ENCODE peak calls at places on chromosomes 5 and 9, in eight cellular contexts. A is hepatocyte, H is GM23248, N is OCI-LY7, S is GM23338, C is PC-3, Z is HCT116, O is MM.1S. L is an unnamed sample.

GRCh38 chr9:93143830-93144530 is 9.9 kb upstream of the NINJ1 start:
- DNase-seq in A (no peak), H (peak), N (peak), S (no peak), C (no peak), Z (no peak), O (peak), L (no peak)

GRCh38 chr5:93673555-93673954 is 67.8 kb downstream of the POU5F2 start:
- DNase-seq in A (no peak), H (no peak), N (no peak), S (no peak), C (no peak), Z (no peak), O (no peak), L (no peak)

GRCh38 chr9:4299006-4299795 is 667 bp downstream of the GLIS3 start:
- DNase-seq in A (peak), H (peak), N (no peak), S (peak), C (peak), Z (no peak), O (peak), L (peak)

GRCh38 chr9:100267211-100267610 is 85.5 kb downstream of the TEX10 start:
- DNase-seq in A (no peak), H (no peak), N (no peak), S (no peak), C (no peak), Z (no peak), O (no peak), L (no peak)

GRCh38 chr9:110135858-110136257 is 72.1 kb downstream of the C9orf152 start:
- DNase-seq in A (no peak), H (peak), N (no peak), S (no peak), C (peak), Z (no peak), O (no peak), L (no peak)

GRCh38 chr5:131563434-131564228 is 71.4 kb downstream of the RAPGEF6 start:
- DNase-seq in A (no peak), H (no peak), N (no peak), S (peak), C (no peak), Z (no peak), O (no peak), L (peak)

GRCh38 chr5:164475339-164475977 is 970.0 kb downstream of the MAT2B start:
- DNase-seq in A (peak), H (peak), N (peak), S (peak), C (peak), Z (no peak), O (peak), L (peak)

GRCh38 chr5:19988447-19988846 is 447 bp upstream of the CDH18 start:
- DNase-seq in A (no peak), H (no peak), N (no peak), S (no peak), C (no peak), Z (no peak), O (no peak), L (no peak)

GRCh38 chr5:35884125-35884788 is 27.6 kb downstream of the IL7R start:
- DNase-seq in A (no peak), H (peak), N (peak), S (no peak), C (peak), Z (no peak), O (peak), L (no peak)

GRCh38 chr9:126397056-126397455 is 70.4 kb downstream of the MVB12B start:
- DNase-seq in A (no peak), H (no peak), N (peak), S (no peak), C (no peak), Z (no peak), O (peak), L (no peak)

GRCh38 chr5:149878371-149878770 is 66.2 kb downstream of the PDE6A start:
- DNase-seq in A (no peak), H (no peak), N (no peak), S (no peak), C (no peak), Z (no peak), O (no peak), L (no peak)

GRCh38 chr9:111197251-111197650 is 132.8 kb downstream of the OR2K2 start:
- DNase-seq in A (no peak), H (no peak), N (no peak), S (no peak), C (no peak), Z (no peak), O (no peak), L (no peak)

GRCh38 chr9:111190352-111190751 is 139.7 kb downstream of the OR2K2 start:
- DNase-seq in A (no peak), H (no peak), N (no peak), S (no peak), C (no peak), Z (no peak), O (no peak), L (no peak)

GRCh38 chr9:111198936-111199335 is 131.1 kb downstream of the OR2K2 start:
- DNase-seq in A (no peak), H (peak), N (no peak), S (no peak), C (no peak), Z (no peak), O (no peak), L (no peak)

GRCh38 chr9:111195779-111196178 is 134.2 kb downstream of the OR2K2 start:
- DNase-seq in A (no peak), H (peak), N (no peak), S (no peak), C (no peak), Z (no peak), O (no peak), L (no peak)
- H3K4me2 ChIP-seq in A (no peak), H (no peak), N (no peak), S (no peak), C (no peak), Z (no peak), O (no peak), L (no peak)

DNA sequence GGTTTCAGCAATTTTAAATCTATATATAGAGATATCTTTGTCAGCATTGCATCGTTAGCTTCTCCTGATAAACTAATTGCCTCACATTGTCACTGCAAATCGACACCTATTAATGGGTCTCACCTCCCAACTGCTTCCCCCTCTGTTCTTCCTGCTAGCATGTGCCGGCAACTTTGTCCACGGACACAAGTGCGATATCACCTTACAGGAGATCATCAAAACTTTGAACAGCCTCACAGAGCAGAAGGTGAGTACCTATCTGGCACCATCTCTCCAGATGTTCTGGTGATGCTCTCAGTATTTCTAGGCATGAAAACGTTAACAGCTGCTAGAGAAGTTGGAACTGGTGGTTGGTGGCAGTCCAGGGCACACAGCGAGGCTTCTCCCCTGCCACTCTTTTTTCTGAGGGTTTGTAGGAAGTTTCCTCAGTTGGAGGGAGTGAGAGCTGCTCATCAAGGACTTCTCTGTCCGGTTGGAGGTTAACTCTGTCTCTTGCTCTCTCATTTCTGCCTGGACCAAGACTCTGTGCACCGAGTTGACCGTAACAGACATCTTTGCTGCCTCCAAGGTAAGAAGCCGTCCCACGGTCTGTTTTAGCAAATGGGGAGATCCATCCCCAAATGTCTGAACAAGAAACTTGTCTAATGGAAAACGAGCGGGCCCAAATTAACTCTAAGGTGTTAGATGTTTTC is at the start of gene IL4:
- DNase-seq in A (no peak), H (no peak), N (no peak), S (no peak), C (no peak), Z (no peak), O (no peak), L (no peak)
- H2AFZ ChIP-seq in A (no peak), H (peak), N (no peak), S (peak), C (peak), Z (no peak), O (peak), L (no peak)

GRCh38 chr9:127868278-127868903 is 9.1 kb downstream of the AK1 start:
- DNase-seq in A (no peak), H (no peak), N (no peak), S (no peak), C (no peak), Z (no peak), O (no peak), L (no peak)

GRCh38 chr9:127866535-127866934 is 10.9 kb downstream of the AK1 start:
- DNase-seq in A (no peak), H (no peak), N (no peak), S (no peak), C (no peak), Z (no peak), O (no peak), L (no peak)

GRCh38 chr9:127863179-127863578 is 8.7 kb upstream of the ENG start:
- DNase-seq in A (no peak), H (no peak), N (no peak), S (no peak), C (no peak), Z (no peak), O (no peak), L (no peak)

GRCh38 chr9:127867356-127868277 is 9.9 kb downstream of the AK1 start:
- DNase-seq in A (no peak), H (no peak), N (no peak), S (peak), C (no peak), Z (no peak), O (no peak), L (peak)

GRCh38 chr9:127865645-127866464 is 11.4 kb upstream of the ENG start:
- DNase-seq in A (no peak), H (no peak), N (no peak), S (no peak), C (no peak), Z (no peak), O (no peak), L (no peak)
- TF ChIP-seq EZH2phosphoT487 in A (no peak), H (no peak), N (no peak), S (no peak), C (no peak), Z (no peak), O (no peak), L (no peak)

GRCh38 chr5:14215901-14216300 is 72.8 kb downstream of the TRIO start:
- DNase-seq in A (no peak), H (no peak), N (no peak), S (no peak), C (no peak), Z (no peak), O (no peak), L (peak)

GRCh38 chr5:14212838-14213237 is 69.7 kb downstream of the TRIO start:
- DNase-seq in A (peak), H (no peak), N (peak), S (no peak), C (no peak), Z (no peak), O (peak), L (no peak)

GRCh38 chr5:14211818-14212799 is 69.0 kb downstream of the TRIO start:
- DNase-seq in A (no peak), H (no peak), N (peak), S (no peak), C (no peak), Z (no peak), O (peak), L (no peak)

GRCh38 chr5:14213253-14213652 is 70.1 kb downstream of the TRIO start:
- DNase-seq in A (no peak), H (peak), N (no peak), S (no peak), C (no peak), Z (no peak), O (peak), L (no peak)

GRCh38 chr5:14213813-14214585 is 70.9 kb downstream of the TRIO start:
- DNase-seq in A (peak), H (no peak), N (peak), S (no peak), C (no peak), Z (no peak), O (peak), L (peak)
- H3K4me2 ChIP-seq in A (peak), H (peak), N (peak), S (peak), C (no peak), Z (no peak), O (peak), L (no peak)

DNA sequence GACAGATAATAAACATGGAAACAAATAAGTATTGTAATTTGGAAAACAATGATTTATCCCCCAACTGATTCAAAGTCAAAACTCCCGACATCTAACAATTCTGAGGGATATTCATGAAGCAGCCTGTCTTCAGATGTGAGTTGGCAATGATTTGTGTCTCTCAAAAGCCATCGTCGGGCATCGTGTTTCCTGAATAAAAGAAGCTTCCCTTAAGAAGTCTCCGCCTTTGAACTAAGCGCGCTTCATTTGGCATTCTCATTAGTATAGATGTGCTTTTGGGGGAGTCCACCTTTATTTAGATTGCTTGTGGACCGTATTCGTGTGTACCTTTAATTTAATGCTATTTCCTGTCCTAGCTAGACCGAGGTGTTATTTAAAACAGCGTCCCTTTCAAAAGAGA is 282.7 kb downstream of the MLLT3 start:
- DNase-seq in A (no peak), H (no peak), N (no peak), S (peak), C (no peak), Z (no peak), O (no peak), L (peak)
- H2AFZ ChIP-seq in A (no peak), H (no peak), N (no peak), S (no peak), C (no peak), Z (no peak), O (no peak), L (no peak)

GRCh38 chr5:73067213-73067612 is 53.2 kb upstream of the TMEM171 start:
- DNase-seq in A (no peak), H (no peak), N (no peak), S (no peak), C (no peak), Z (no peak), O (no peak), L (no peak)

GRCh38 chr5:73061593-73061992 is 58.8 kb upstream of the TMEM171 start:
- DNase-seq in A (no peak), H (peak), N (no peak), S (no peak), C (no peak), Z (no peak), O (no peak), L (no peak)

DNA sequence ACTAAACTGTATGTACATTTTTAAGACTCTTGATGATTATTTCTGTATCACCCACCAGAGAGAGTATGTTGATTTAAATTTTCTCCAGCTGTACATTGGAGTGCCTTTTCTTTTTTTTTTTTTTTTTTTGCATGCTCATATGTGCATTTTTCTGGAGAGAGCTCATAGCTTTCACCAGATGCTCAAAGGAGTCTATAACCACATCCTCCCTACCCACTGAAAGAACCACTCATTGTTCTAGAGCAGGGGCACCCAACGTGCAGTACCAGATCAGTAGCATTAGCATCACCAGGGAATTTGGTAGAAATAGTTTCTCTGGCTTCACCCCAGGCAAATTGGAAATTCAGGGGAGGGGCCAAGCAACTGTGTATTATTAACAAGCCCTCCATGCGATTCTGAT is 53.9 kb upstream of the TMEM171 start:
- DNase-seq in A (no peak), H (peak), N (no peak), S (no peak), C (no peak), Z (no peak), O (no peak), L (no peak)
- TF ChIP-seq EZH2phosphoT487 in A (no peak), H (no peak), N (no peak), S (no peak), C (no peak), Z (no peak), O (no peak), L (no peak)

GRCh38 chr5:109307996-109308395 is 101.8 kb downstream of the PJA2 start:
- DNase-seq in A (no peak), H (no peak), N (no peak), S (no peak), C (no peak), Z (no peak), O (no peak), L (no peak)

GRCh38 chr5:109310315-109310714 is 99.5 kb downstream of the PJA2 start:
- DNase-seq in A (no peak), H (no peak), N (no peak), S (no peak), C (no peak), Z (no peak), O (no peak), L (no peak)

GRCh38 chr5:109313123-109313522 is 96.7 kb downstream of the PJA2 start:
- DNase-seq in A (no peak), H (no peak), N (no peak), S (no peak), C (no peak), Z (no peak), O (no peak), L (no peak)

GRCh38 chr5:109312695-109313094 is 97.1 kb downstream of the PJA2 start:
- DNase-seq in A (no peak), H (no peak), N (no peak), S (no peak), C (no peak), Z (no peak), O (no peak), L (no peak)

GRCh38 chr5:109309326-109310063 is 100.3 kb downstream of the PJA2 start:
- DNase-seq in A (no peak), H (no peak), N (no peak), S (no peak), C (no peak), Z (no peak), O (no peak), L (no peak)
- H3K4me2 ChIP-seq in A (no peak), H (no peak), N (no peak), S (no peak), C (no peak), Z (no peak), O (no peak), L (no peak)

GRCh38 chr5:77017668-77018067 is 12.5 kb upstream of the AGGF1 start:
- DNase-seq in A (no peak), H (no peak), N (no peak), S (no peak), C (no peak), Z (no peak), O (no peak), L (no peak)

GRCh38 chr5:77016962-77017361 is 13.2 kb upstream of the AGGF1 start:
- DNase-seq in A (no peak), H (no peak), N (no peak), S (no peak), C (no peak), Z (no peak), O (no peak), L (no peak)

GRCh38 chr5:77011498-77011897 is 18.7 kb upstream of the AGGF1 start:
- DNase-seq in A (no peak), H (no peak), N (no peak), S (peak), C (no peak), Z (no peak), O (no peak), L (no peak)

GRCh38 chr5:77012601-77013000 is 17.6 kb upstream of the AGGF1 start:
- DNase-seq in A (peak), H (peak), N (no peak), S (no peak), C (peak), Z (no peak), O (no peak), L (no peak)

GRCh38 chr5:77015938-77016569 is 14.2 kb upstream of the AGGF1 start:
- DNase-seq in A (peak), H (peak), N (peak), S (peak), C (peak), Z (peak), O (peak), L (peak)
- H2AFZ ChIP-seq in A (no peak), H (no peak), N (no peak), S (no peak), C (no peak), Z (peak), O (no peak), L (no peak)

L was measured in neural progenitor cell.